ENCODE peak calls at places on chromosomes 16 and 17, in six cellular contexts. One of them, this sample, is unnamed. For H3K36me3 and H3K27me3, the result is how much of the 10 kb centered on the place peaks cover.

GRCh38 chr17:33142703-33143299 is 150.3 kb downstream of the ASIC2 start:
- DNase-seq in adrenal gland: peak
- DNase-seq in right atrium auricular region: no peak
- DNase-seq in tibial nerve: peak
- DNase-seq in left lung: no peak
- DNase-seq in thoracic aorta: no peak
- DNase-seq in this sample: no peak

GRCh38 chr17:43848601-43849000 is 1.6 kb downstream of the CD300LG start:
- DNase-seq in tibial nerve: no peak
- DNase-seq in left lung: no peak
- DNase-seq in thoracic aorta: no peak
- DNase-seq in adrenal gland: no peak
- DNase-seq in right atrium auricular region: no peak
- DNase-seq in this sample: no peak

GRCh38 chr17:2398655-2399571 is 1.9 kb downstream of the MNT start:
- DNase-seq in right atrium auricular region: no peak
- DNase-seq in tibial nerve: no peak
- DNase-seq in thoracic aorta: no peak
- DNase-seq in left lung: peak
- DNase-seq in adrenal gland: peak
- DNase-seq in this sample: peak

GRCh38 chr16:89145406-89146161 is 26.0 kb upstream of the CDH15 start:
- DNase-seq in right atrium auricular region: no peak
- DNase-seq in adrenal gland: no peak
- DNase-seq in tibial nerve: no peak
- DNase-seq in left lung: no peak
- DNase-seq in thoracic aorta: no peak
- DNase-seq in this sample: peak

GRCh38 chr17:22469941-22470340 is 777.6 kb downstream of the KCNJ18 start:
- DNase-seq in left lung: no peak
- DNase-seq in thoracic aorta: no peak
- DNase-seq in adrenal gland: no peak
- DNase-seq in right atrium auricular region: no peak
- DNase-seq in tibial nerve: no peak
- DNase-seq in this sample: no peak

GRCh38 chr16:56932588-56933265 is 785 bp downstream of the HERPUD1 start:
- DNase-seq in right atrium auricular region: peak
- DNase-seq in thoracic aorta: peak
- DNase-seq in adrenal gland: peak
- DNase-seq in left lung: peak
- DNase-seq in tibial nerve: peak
- DNase-seq in this sample: peak

GRCh38 chr16:12503201-12503600 is 300.5 kb downstream of the CPPED1 start:
- DNase-seq in right atrium auricular region: no peak
- DNase-seq in left lung: no peak
- DNase-seq in tibial nerve: no peak
- DNase-seq in adrenal gland: no peak
- DNase-seq in thoracic aorta: no peak
- DNase-seq in this sample: no peak

GRCh38 chr17:81868674-81869220 is 2.4 kb downstream of the ARHGDIA start:
- DNase-seq in adrenal gland: peak
- DNase-seq in right atrium auricular region: no peak
- DNase-seq in tibial nerve: no peak
- DNase-seq in left lung: peak
- DNase-seq in thoracic aorta: no peak
- DNase-seq in this sample: no peak

GRCh38 chr17:41972571-41973411 is 6.2 kb downstream of the CNP start:
- DNase-seq in tibial nerve: no peak
- DNase-seq in left lung: no peak
- DNase-seq in right atrium auricular region: no peak
- DNase-seq in thoracic aorta: no peak
- DNase-seq in adrenal gland: no peak
- DNase-seq in this sample: no peak

GRCh38 chr16:1323296-1324239 is 9.9 kb upstream of the BAIAP3 start:
- DNase-seq in left lung: no peak
- DNase-seq in right atrium auricular region: no peak
- DNase-seq in thoracic aorta: no peak
- DNase-seq in tibial nerve: no peak
- DNase-seq in adrenal gland: no peak
- DNase-seq in this sample: no peak

GRCh38 chr16:1325261-1325660 is 8.2 kb upstream of the BAIAP3 start:
- DNase-seq in adrenal gland: no peak
- DNase-seq in left lung: no peak
- DNase-seq in thoracic aorta: no peak
- DNase-seq in right atrium auricular region: no peak
- DNase-seq in tibial nerve: no peak
- DNase-seq in this sample: no peak

GRCh38 chr16:1320658-1321240 is 11.3 kb downstream of the UBE2I start:
- DNase-seq in thoracic aorta: no peak
- DNase-seq in tibial nerve: no peak
- DNase-seq in right atrium auricular region: no peak
- DNase-seq in adrenal gland: no peak
- DNase-seq in left lung: no peak
- DNase-seq in this sample: no peak

GRCh38 chr16:1324286-1324826 is 9.1 kb upstream of the BAIAP3 start:
- DNase-seq in left lung: no peak
- DNase-seq in tibial nerve: no peak
- DNase-seq in thoracic aorta: no peak
- DNase-seq in right atrium auricular region: no peak
- DNase-seq in adrenal gland: no peak
- DNase-seq in this sample: no peak

GRCh38 chr16:1322407-1322806 is 11.0 kb upstream of the BAIAP3 start:
- DNase-seq in right atrium auricular region: no peak
- DNase-seq in adrenal gland: no peak
- DNase-seq in left lung: no peak
- DNase-seq in tibial nerve: no peak
- DNase-seq in thoracic aorta: no peak
- DNase-seq in this sample: no peak
- H3K36me3 ChIP-seq in right atrium auricular region: half or more
- H3K36me3 ChIP-seq in adrenal gland: half or more
- H3K36me3 ChIP-seq in left lung: under half
- H3K36me3 ChIP-seq in tibial nerve: under half
- H3K36me3 ChIP-seq in thoracic aorta: half or more
- H3K36me3 ChIP-seq in this sample: under half

DNA sequence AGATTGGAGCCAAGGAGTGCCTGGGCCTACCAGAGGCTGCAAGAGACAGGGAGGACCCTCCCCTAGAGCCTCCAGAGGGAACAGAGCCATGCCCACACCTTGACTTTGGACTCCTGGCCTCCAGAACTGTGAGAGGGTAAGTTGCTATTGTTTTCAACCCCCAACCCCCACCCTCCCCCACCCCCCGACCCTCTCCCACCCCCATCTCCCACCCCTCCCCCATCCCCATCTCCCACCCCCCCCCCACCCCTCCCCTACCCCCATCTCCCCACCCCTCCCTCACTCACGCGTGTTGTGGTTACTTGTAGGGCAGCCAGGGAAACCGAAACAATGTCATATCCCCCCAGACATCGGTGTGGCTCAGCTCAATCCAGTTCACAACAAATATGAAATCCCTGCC is 2.8 kb upstream of the ZCCHC14 start:
- DNase-seq in tibial nerve: no peak
- DNase-seq in right atrium auricular region: no peak
- DNase-seq in adrenal gland: no peak
- DNase-seq in left lung: no peak
- DNase-seq in thoracic aorta: no peak
- DNase-seq in this sample: no peak
- H3K27me3 ChIP-seq in tibial nerve: under half
- H3K27me3 ChIP-seq in right atrium auricular region: under half
- H3K27me3 ChIP-seq in adrenal gland: under half
- H3K27me3 ChIP-seq in left lung: under half
- H3K27me3 ChIP-seq in thoracic aorta: under half
- H3K27me3 ChIP-seq in this sample: under half

DNA sequence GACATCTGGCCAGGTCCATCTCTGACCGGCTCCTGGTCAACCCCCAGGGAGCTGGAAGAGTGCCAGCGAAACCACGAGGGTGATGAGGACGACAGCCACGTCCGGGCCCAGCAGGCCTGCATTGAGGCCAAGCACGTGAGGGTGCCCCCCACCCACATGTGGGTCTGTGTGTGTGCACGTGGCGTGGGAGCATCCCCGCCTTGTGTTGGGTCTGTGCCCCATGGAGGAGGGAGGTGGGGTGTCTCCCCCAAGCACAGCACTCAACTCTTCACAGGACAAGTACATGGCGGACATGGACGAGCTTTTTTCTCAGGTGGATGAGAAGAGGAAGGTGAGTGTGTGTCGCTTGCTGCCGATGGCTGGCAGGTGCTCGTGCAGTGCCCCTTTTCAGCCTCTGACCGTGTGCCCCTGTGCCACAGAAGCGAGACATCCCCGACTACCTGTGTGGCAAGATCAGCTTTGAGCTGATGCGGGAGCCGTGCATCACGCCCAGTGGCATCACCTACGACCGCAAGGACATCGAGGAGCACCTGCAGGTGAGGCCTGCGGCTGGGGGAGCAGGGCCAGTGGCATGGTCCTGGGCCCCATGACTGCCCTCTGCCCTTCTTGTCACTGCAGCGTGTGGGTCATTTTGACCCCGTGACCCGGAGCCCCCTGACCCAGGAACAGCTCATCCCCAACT is 1.7 kb downstream of the STUB1 start:
- DNase-seq in right atrium auricular region: no peak
- DNase-seq in thoracic aorta: no peak
- DNase-seq in adrenal gland: no peak
- DNase-seq in tibial nerve: no peak
- DNase-seq in left lung: no peak
- DNase-seq in this sample: no peak
- H3K4me3 ChIP-seq in right atrium auricular region: peak
- H3K4me3 ChIP-seq in thoracic aorta: peak
- H3K4me3 ChIP-seq in adrenal gland: peak
- H3K4me3 ChIP-seq in tibial nerve: no peak
- H3K4me3 ChIP-seq in left lung: no peak
- H3K4me3 ChIP-seq in this sample: peak

DNA sequence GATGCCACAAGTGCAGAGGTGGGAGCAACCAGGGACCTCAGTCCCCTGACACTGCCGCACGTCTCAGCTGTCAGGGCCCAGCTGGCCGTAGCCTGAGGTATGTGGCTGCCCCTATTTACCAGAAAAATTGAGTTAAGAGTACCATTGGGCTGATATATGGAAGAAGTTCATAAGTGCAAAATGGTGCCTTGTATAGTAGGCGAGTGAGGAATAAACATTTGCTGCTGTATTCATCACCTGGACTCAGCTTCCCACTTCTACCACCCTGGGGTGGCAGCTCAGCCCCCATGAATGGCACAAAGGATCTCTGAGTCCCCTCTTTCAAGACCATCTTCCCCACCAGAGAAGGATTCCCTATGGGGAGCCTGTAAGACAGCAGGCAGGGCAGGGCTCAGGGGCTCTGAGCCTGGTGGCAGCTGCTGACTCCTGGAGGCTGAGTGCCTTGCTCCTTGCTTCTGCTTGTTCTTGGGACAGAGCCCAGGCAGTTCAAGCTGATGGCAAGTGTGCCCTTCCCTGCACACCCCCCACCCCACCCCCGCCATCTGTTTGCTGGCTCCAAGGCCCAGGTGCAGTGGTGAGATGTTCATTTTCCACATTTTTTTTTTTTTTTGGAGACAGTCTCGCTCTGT is 29.0 kb downstream of the TRPV2 start:
- DNase-seq in right atrium auricular region: no peak
- DNase-seq in left lung: no peak
- DNase-seq in tibial nerve: no peak
- DNase-seq in thoracic aorta: no peak
- DNase-seq in adrenal gland: no peak
- DNase-seq in this sample: peak
- H3K36me3 ChIP-seq in right atrium auricular region: half or more
- H3K36me3 ChIP-seq in left lung: under half
- H3K36me3 ChIP-seq in tibial nerve: under half
- H3K36me3 ChIP-seq in thoracic aorta: under half
- H3K36me3 ChIP-seq in adrenal gland: half or more
- H3K36me3 ChIP-seq in this sample: under half

DNA sequence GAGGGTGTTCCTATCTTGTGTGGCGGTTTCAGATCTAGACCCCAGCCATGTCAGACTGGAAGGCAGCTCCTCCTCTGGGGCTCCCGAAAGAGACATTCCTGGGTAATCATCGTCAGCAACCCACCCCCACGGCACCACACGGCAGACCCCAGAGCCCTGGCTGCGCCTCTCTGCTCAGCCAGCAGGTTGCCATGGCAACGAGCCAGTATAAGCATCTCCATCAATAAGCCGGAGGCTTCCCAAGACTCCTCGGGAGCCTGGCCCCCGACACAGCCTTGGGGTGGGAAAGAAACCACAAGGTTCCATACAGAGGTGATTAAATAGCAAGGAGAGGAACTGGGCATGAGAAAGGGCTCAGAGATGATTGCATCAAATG is 320.7 kb upstream of the TNRC6C start:
- DNase-seq in thoracic aorta: no peak
- DNase-seq in tibial nerve: no peak
- DNase-seq in adrenal gland: no peak
- DNase-seq in right atrium auricular region: no peak
- DNase-seq in left lung: no peak
- DNase-seq in this sample: no peak
- H3K27me3 ChIP-seq in thoracic aorta: under half
- H3K27me3 ChIP-seq in tibial nerve: under half
- H3K27me3 ChIP-seq in adrenal gland: under half
- H3K27me3 ChIP-seq in right atrium auricular region: under half
- H3K27me3 ChIP-seq in left lung: under half
- H3K27me3 ChIP-seq in this sample: under half

DNA sequence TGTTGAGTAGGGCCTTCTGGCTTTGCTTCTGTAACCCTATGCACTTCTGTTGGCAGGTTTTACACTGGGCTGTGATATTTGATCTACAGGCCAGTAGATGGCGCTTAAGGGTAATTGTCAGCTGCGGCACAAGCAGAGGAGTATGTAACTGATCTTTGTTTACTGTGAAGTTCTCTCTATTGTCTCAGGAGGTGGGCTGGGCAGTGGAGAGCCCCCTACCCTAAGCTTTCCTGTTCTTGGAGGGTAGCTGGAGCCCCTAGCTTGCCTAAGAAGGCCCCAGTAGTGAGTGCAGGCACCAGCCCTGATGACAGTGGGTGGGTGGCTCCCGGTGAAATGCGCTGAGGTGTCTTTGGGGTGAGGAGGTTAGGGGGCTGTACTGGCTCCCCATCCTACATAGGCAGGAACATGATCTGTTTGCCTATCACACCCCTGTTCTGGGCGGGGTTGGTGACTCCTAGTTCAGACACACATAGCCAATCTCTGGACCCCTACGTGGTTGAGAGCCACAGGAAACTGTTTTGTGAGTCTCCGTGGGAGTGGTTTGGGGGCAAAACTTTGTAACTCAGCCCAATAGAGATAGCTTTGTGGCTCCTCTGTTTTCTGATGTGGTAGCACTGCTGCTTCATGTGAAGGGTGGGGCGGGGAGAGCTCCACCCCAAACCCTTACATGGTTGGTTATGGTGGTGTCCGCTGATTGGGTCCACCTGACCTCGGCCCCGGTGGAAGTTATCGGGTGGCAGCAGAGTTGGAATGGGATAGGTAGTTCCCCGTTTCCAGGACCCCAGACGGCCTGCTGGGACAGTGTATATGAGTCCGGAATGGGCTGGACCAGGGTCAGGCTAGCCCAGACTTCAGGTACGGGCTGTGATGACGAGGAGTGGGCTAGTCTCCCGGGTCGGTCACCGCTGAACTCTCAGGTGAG is 60.4 kb downstream of the SLFN11 start:
- DNase-seq in tibial nerve: peak
- DNase-seq in left lung: peak
- DNase-seq in adrenal gland: peak
- DNase-seq in right atrium auricular region: peak
- DNase-seq in thoracic aorta: no peak
- DNase-seq in this sample: peak
- H3K4me3 ChIP-seq in tibial nerve: peak
- H3K4me3 ChIP-seq in left lung: peak
- H3K4me3 ChIP-seq in adrenal gland: peak
- H3K4me3 ChIP-seq in right atrium auricular region: peak
- H3K4me3 ChIP-seq in thoracic aorta: peak
- H3K4me3 ChIP-seq in this sample: peak

This sample was measured in GM06990.